ENCODE peak calls at places on chromosome 13, in ten cellular contexts. H is GM23338; C is stimulated activated CD4-positive, alpha-beta T cell treated with anti-CD3 and anti-CD28 coated beads, Interleukin-4, amount 100 ng/mL, for 4 hours; W is Right ventricle myocardium superior; A is SIG-M5; Y is substantia nigra; X is astrocyte of the hippocampus; G is heart left ventricle; R is hepatocyte; V is Calu3. S is an unnamed sample.

GRCh38 chr13:109998808-109999528 is 212.6 kb upstream of the IRS2 start:
- DNase-seq in X (peak), A (no peak), C (no peak), R (peak), Y (no peak), W (no peak), G (no peak), V (no peak), H (no peak), S (peak)

GRCh38 chr13:59409211-59409610 is 754.5 kb downstream of the DIAPH3 start:
- DNase-seq in C (no peak), G (peak), R (peak), W (peak), H (peak), A (no peak), Y (no peak), X (peak), V (no peak), S (no peak)

GRCh38 chr13:27005556-27005955 is 166.1 kb downstream of the USP12 start:
- DNase-seq in C (no peak), H (peak), X (no peak), A (no peak), Y (peak), V (no peak), G (no peak), W (no peak), R (no peak), S (no peak)

GRCh38 chr13:114043421-114044053 is 69.7 kb upstream of the C13orf46 start:
- DNase-seq in R (peak), H (peak), X (no peak), G (peak), Y (no peak), W (peak), C (no peak), V (no peak), A (no peak), S (peak)

GRCh38 chr13:82698941-82699340 is 1183.3 kb downstream of the SLITRK1 start:
- DNase-seq in C (no peak), W (no peak), X (no peak), G (no peak), H (peak), A (no peak), R (no peak), V (no peak), Y (no peak), S (no peak)

GRCh38 chr13:100788540-100788939 is 113.9 kb upstream of the TMTC4 start:
- DNase-seq in X (no peak), W (no peak), C (no peak), V (no peak), G (no peak), R (no peak), A (no peak), H (no peak), Y (no peak), S (no peak)

GRCh38 chr13:26095338-26095737 is 43.5 kb upstream of the SHISA2 start:
- DNase-seq in Y (no peak), V (no peak), H (no peak), R (no peak), X (no peak), A (no peak), W (no peak), C (no peak), G (no peak), S (no peak)

GRCh38 chr13:102401305-102401704 is 543 bp downstream of the FGF14 start:
- DNase-seq in C (no peak), V (no peak), A (no peak), Y (no peak), G (no peak), H (no peak), W (no peak), X (peak), R (no peak), S (no peak)

GRCh38 chr13:36454962-36455361 is 22.7 kb downstream of the CCNA1 start:
- DNase-seq in H (no peak), C (no peak), G (no peak), R (no peak), V (no peak), Y (no peak), A (no peak), W (no peak), X (no peak), S (no peak)

GRCh38 chr13:64662887-64663593 is 2567.1 kb downstream of the PCDH9 start:
- DNase-seq in A (no peak), X (no peak), W (no peak), V (no peak), R (no peak), Y (no peak), G (no peak), H (no peak), C (no peak), S (no peak)

GRCh38 chr13:30346159-30346788 is 38.9 kb upstream of the KATNAL1 start:
- DNase-seq in A (no peak), G (no peak), W (no peak), Y (no peak), C (peak), H (no peak), V (peak), X (no peak), R (no peak), S (no peak)

GRCh38 chr13:72726721-72727416 is 560 bp downstream of the MZT1 start:
- DNase-seq in R (peak), W (peak), A (peak), X (no peak), C (peak), V (peak), G (peak), Y (peak), H (peak), S (peak)

GRCh38 chr13:28707629-28708427 is 10.9 kb downstream of the SLC46A3 start:
- DNase-seq in H (no peak), X (peak), A (peak), W (no peak), Y (no peak), V (no peak), R (peak), C (no peak), G (no peak), S (peak)

GRCh38 chr13:79307866-79308298 is 98.2 kb downstream of the RBM26 start:
- DNase-seq in X (peak), G (peak), R (no peak), H (peak), A (no peak), Y (no peak), C (no peak), W (no peak), V (no peak), S (no peak)

GRCh38 chr13:23868521-23868920 is 20.7 kb downstream of the MIPEP start:
- DNase-seq in R (no peak), C (no peak), X (no peak), W (no peak), H (no peak), V (peak), G (no peak), Y (no peak), A (no peak), S (no peak)

GRCh38 chr13:78045916-78046315 is 127.3 kb upstream of the EDNRB start:
- DNase-seq in Y (no peak), R (no peak), A (no peak), X (no peak), V (no peak), W (no peak), C (no peak), H (no peak), G (no peak), S (no peak)

GRCh38 chr13:95378603-95379002 is 77.4 kb upstream of the ABCC4 start:
- DNase-seq in R (no peak), W (no peak), H (no peak), V (no peak), X (no peak), C (no peak), A (no peak), G (peak), Y (no peak), S (no peak)

GRCh38 chr13:38385152-38385891 is 35.7 kb downstream of the UFM1 start:
- DNase-seq in X (no peak), R (no peak), Y (no peak), W (no peak), C (no peak), H (no peak), G (no peak), V (no peak), A (no peak), S (no peak)

GRCh38 chr13:112220925-112221324 is 154.0 kb downstream of the SOX1 start:
- DNase-seq in W (no peak), G (no peak), X (no peak), H (no peak), Y (no peak), A (no peak), V (no peak), R (no peak), C (no peak), S (no peak)

GRCh38 chr13:67588607-67589006 is 358.5 kb upstream of the PCDH9 start:
- DNase-seq in X (no peak), H (no peak), Y (no peak), V (no peak), A (no peak), C (no peak), R (no peak), G (no peak), W (no peak), S (no peak)

GRCh38 chr13:26050568-26051230 is 1.1 kb downstream of the SHISA2 start:
- DNase-seq in A (no peak), Y (peak), V (no peak), G (peak), H (peak), R (peak), X (peak), W (peak), C (no peak), S (no peak)